ENCODE peak calls at places on chromosomes 3 and 15, in ten cellular contexts. One of them, this sample, is unnamed.

GRCh38 chr3:58329150-58329921 is 3.4 kb upstream of the PXK start:
- DNase-seq in suprapubic skin: no peak
- DNase-seq in spleen: no peak
- DNase-seq in stomach: no peak
- DNase-seq in HepG2: no peak
- DNase-seq in HCT116: no peak
- DNase-seq in prostate gland: no peak
- DNase-seq in transverse colon: no peak
- DNase-seq in sigmoid colon: no peak
- DNase-seq in K562: peak; percentile 66
- DNase-seq in this sample: no peak

GRCh38 chr3:115217678-115218451 is 70.8 kb upstream of the ZBTB20 start:
- DNase-seq in HepG2: peak; percentile 32
- DNase-seq in sigmoid colon: no peak
- DNase-seq in stomach: no peak
- DNase-seq in spleen: no peak
- DNase-seq in suprapubic skin: no peak
- DNase-seq in prostate gland: no peak
- DNase-seq in transverse colon: peak; percentile 52
- DNase-seq in HCT116: peak; percentile 42
- DNase-seq in K562: peak; percentile 33
- DNase-seq in this sample: no peak

GRCh38 chr15:79680721-79681120 is 216.1 kb downstream of the MTHFS start:
- DNase-seq in HCT116: no peak
- DNase-seq in sigmoid colon: no peak
- DNase-seq in K562: no peak
- DNase-seq in HepG2: no peak
- DNase-seq in stomach: no peak
- DNase-seq in prostate gland: no peak
- DNase-seq in suprapubic skin: no peak
- DNase-seq in transverse colon: no peak
- DNase-seq in spleen: no peak
- DNase-seq in this sample: no peak

GRCh38 chr15:88401972-88402656 is 65.1 kb downstream of the MRPL46 start:
- DNase-seq in prostate gland: no peak
- DNase-seq in spleen: no peak
- DNase-seq in suprapubic skin: no peak
- DNase-seq in HCT116: no peak
- DNase-seq in sigmoid colon: no peak
- DNase-seq in HepG2: no peak
- DNase-seq in transverse colon: peak; percentile 12
- DNase-seq in stomach: no peak
- DNase-seq in K562: no peak
- DNase-seq in this sample: no peak

GRCh38 chr3:29525254-29525881 is 244.5 kb downstream of the RBMS3 start:
- DNase-seq in K562: no peak
- DNase-seq in HepG2: peak; percentile 0
- DNase-seq in spleen: no peak
- DNase-seq in transverse colon: peak; percentile 16
- DNase-seq in prostate gland: peak; percentile 77
- DNase-seq in sigmoid colon: peak; percentile 90
- DNase-seq in HCT116: no peak
- DNase-seq in suprapubic skin: peak; percentile 75
- DNase-seq in stomach: peak; percentile 55
- DNase-seq in this sample: peak; percentile 85

GRCh38 chr3:36397856-36398255 is 17.6 kb downstream of the STAC start:
- DNase-seq in HCT116: no peak
- DNase-seq in sigmoid colon: no peak
- DNase-seq in spleen: no peak
- DNase-seq in HepG2: no peak
- DNase-seq in transverse colon: no peak
- DNase-seq in prostate gland: no peak
- DNase-seq in stomach: no peak
- DNase-seq in K562: no peak
- DNase-seq in suprapubic skin: no peak
- DNase-seq in this sample: no peak

GRCh38 chr3:135084976-135085375 is 289.9 kb downstream of the EPHB1 start:
- DNase-seq in spleen: no peak
- DNase-seq in HepG2: no peak
- DNase-seq in prostate gland: no peak
- DNase-seq in stomach: no peak
- DNase-seq in HCT116: no peak
- DNase-seq in K562: no peak
- DNase-seq in sigmoid colon: no peak
- DNase-seq in suprapubic skin: no peak
- DNase-seq in transverse colon: no peak
- DNase-seq in this sample: no peak

GRCh38 chr3:45858809-45859543 is 17.1 kb upstream of the LZTFL1 start:
- DNase-seq in stomach: no peak
- DNase-seq in spleen: no peak
- DNase-seq in transverse colon: no peak
- DNase-seq in HepG2: no peak
- DNase-seq in K562: peak; percentile 83
- DNase-seq in suprapubic skin: no peak
- DNase-seq in prostate gland: no peak
- DNase-seq in sigmoid colon: no peak
- DNase-seq in HCT116: no peak
- DNase-seq in this sample: no peak

GRCh38 chr3:38122712-38123290 is 14.1 kb downstream of the ACAA1 start:
- DNase-seq in HCT116: no peak
- DNase-seq in sigmoid colon: no peak
- DNase-seq in suprapubic skin: no peak
- DNase-seq in spleen: no peak
- DNase-seq in HepG2: no peak
- DNase-seq in K562: no peak
- DNase-seq in stomach: peak; percentile 14
- DNase-seq in prostate gland: no peak
- DNase-seq in transverse colon: no peak
- DNase-seq in this sample: no peak

GRCh38 chr3:129507181-129507831 is 21.1 kb upstream of the RHO start:
- DNase-seq in prostate gland: no peak
- DNase-seq in HCT116: no peak
- DNase-seq in spleen: peak; percentile 76
- DNase-seq in K562: no peak
- DNase-seq in transverse colon: no peak
- DNase-seq in suprapubic skin: no peak
- DNase-seq in sigmoid colon: no peak
- DNase-seq in stomach: no peak
- DNase-seq in HepG2: no peak
- DNase-seq in this sample: peak; percentile 63
- TF ChIP-seq POLR2AphosphoS5 in prostate gland: no peak
- TF ChIP-seq POLR2AphosphoS5 in HCT116: no peak
- TF ChIP-seq POLR2AphosphoS5 in spleen: peak; percentile 67
- TF ChIP-seq POLR2AphosphoS5 in K562: no peak
- TF ChIP-seq POLR2AphosphoS5 in transverse colon: no peak
- TF ChIP-seq POLR2AphosphoS5 in suprapubic skin: no peak
- TF ChIP-seq POLR2AphosphoS5 in sigmoid colon: no peak
- TF ChIP-seq POLR2AphosphoS5 in stomach: no peak
- TF ChIP-seq POLR2AphosphoS5 in HepG2: no peak
- TF ChIP-seq POLR2AphosphoS5 in this sample: no peak

GRCh38 chr15:93036922-93037321 is 52.1 kb downstream of the RGMA start:
- DNase-seq in HCT116: no peak
- DNase-seq in transverse colon: peak; percentile 5
- DNase-seq in HepG2: no peak
- DNase-seq in prostate gland: no peak
- DNase-seq in stomach: no peak
- DNase-seq in spleen: peak; percentile 66
- DNase-seq in K562: no peak
- DNase-seq in suprapubic skin: no peak
- DNase-seq in sigmoid colon: peak; percentile 59
- DNase-seq in this sample: no peak
- H3K27ac ChIP-seq in HCT116: no peak overlapping the region
- H3K27ac ChIP-seq in transverse colon: no peak overlapping the region
- H3K27ac ChIP-seq in HepG2: no peak overlapping the region
- H3K27ac ChIP-seq in prostate gland: no peak overlapping the region
- H3K27ac ChIP-seq in stomach: peak overlapping the region; percentile 51
- H3K27ac ChIP-seq in spleen: no peak overlapping the region
- H3K27ac ChIP-seq in K562: no peak overlapping the region
- H3K27ac ChIP-seq in suprapubic skin: no peak overlapping the region
- H3K27ac ChIP-seq in sigmoid colon: no peak overlapping the region
- H3K27ac ChIP-seq in this sample: no peak overlapping the region

GRCh38 chr3:16378920-16379319 is 113.9 kb downstream of the OXNAD1 start:
- DNase-seq in sigmoid colon: no peak
- DNase-seq in stomach: no peak
- DNase-seq in HepG2: no peak
- DNase-seq in HCT116: no peak
- DNase-seq in suprapubic skin: no peak
- DNase-seq in transverse colon: no peak
- DNase-seq in K562: no peak
- DNase-seq in prostate gland: no peak
- DNase-seq in spleen: no peak
- DNase-seq in this sample: no peak
- TF ChIP-seq POLR2A in sigmoid colon: no peak
- TF ChIP-seq POLR2A in stomach: no peak
- TF ChIP-seq POLR2A in HepG2: no peak
- TF ChIP-seq POLR2A in HCT116: no peak
- TF ChIP-seq POLR2A in suprapubic skin: no peak
- TF ChIP-seq POLR2A in transverse colon: no peak
- TF ChIP-seq POLR2A in K562: no peak
- TF ChIP-seq POLR2A in prostate gland: no peak
- TF ChIP-seq POLR2A in spleen: no peak
- TF ChIP-seq POLR2A in this sample: no peak

DNA sequence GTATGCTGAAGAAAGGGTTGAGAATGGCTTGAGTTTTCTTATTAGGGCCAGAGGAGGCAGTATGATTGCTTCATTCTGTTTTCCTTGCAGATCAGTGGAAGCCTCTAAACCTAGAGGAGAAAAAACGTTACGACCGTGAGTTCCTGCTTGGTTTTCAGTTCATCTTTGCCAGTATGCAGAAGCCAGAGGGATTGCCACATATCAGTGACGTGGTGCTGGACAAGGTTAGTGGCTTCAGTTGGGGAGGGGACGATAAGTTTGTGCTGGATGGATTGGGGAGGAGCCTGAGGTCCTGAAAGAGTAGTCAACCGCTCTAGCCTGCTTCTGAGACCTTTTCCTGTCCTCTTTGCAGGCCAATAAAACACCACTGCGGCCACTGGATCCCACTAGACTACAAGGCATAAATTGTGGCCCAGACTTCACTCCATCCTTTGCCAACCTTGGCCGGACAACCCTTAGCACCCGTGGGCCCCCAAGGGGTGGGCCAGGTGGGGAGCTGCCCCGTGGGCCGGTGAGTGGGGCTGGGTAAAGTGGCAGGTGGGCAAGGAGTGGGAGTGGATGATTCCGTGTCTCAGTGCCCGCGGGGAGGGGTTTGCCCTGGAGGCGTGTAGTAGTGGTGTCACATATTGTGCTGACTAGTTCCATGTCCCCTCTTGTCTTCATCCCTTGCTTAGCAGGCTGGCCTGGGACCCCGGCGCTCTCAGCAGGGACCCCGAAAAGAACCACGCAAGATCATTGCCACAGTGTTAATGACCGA is 8.5 kb downstream of the EIF4G1 start:
- DNase-seq in transverse colon: no peak
- DNase-seq in stomach: no peak
- DNase-seq in suprapubic skin: no peak
- DNase-seq in sigmoid colon: no peak
- DNase-seq in prostate gland: no peak
- DNase-seq in HepG2: no peak
- DNase-seq in HCT116: no peak
- DNase-seq in K562: no peak
- DNase-seq in spleen: no peak
- DNase-seq in this sample: no peak
- TF ChIP-seq POLR2AphosphoS5 in transverse colon: no peak
- TF ChIP-seq POLR2AphosphoS5 in stomach: no peak
- TF ChIP-seq POLR2AphosphoS5 in suprapubic skin: no peak
- TF ChIP-seq POLR2AphosphoS5 in sigmoid colon: no peak
- TF ChIP-seq POLR2AphosphoS5 in prostate gland: no peak
- TF ChIP-seq POLR2AphosphoS5 in HepG2: no peak
- TF ChIP-seq POLR2AphosphoS5 in HCT116: no peak
- TF ChIP-seq POLR2AphosphoS5 in K562: no peak
- TF ChIP-seq POLR2AphosphoS5 in spleen: peak; percentile 34
- TF ChIP-seq POLR2AphosphoS5 in this sample: peak; percentile 23

This sample was measured in breast epithelium.